ENCODE peak calls at places on chromosomes 13 and 19, in eight cellular contexts. I is stomach, K is K562, P is ovary, D is tibial nerve, B is transverse colon, L is SK-N-SH, E is HepG2. W is an unnamed sample. For H3K4me1 and H3K27me3, the result is how much of the 10 kb centered on the place peaks cover.

GRCh38 chr13:109680288-109680687 is 106.1 kb downstream of the IRS2 start:
- DNase-seq in I (no peak), K (no peak), P (no peak), D (no peak), B (no peak), L (no peak), E (no peak), W (no peak)

GRCh38 chr19:52734340-52734892 is 428 bp downstream of the ZNF611 start:
- DNase-seq in I (peak), K (no peak), P (peak), D (no peak), B (peak), L (peak), E (no peak), W (no peak)

GRCh38 chr13:45042539-45042938 is 53.2 kb downstream of the GPALPP1 start:
- DNase-seq in I (no peak), K (peak), P (no peak), D (no peak), B (no peak), L (no peak), E (no peak), W (no peak)

GRCh38 chr19:6066661-6067646 is 43.3 kb downstream of the RFX2 start:
- DNase-seq in I (peak), K (peak), P (peak), D (peak), B (peak), L (peak), E (peak), W (peak)

GRCh38 chr13:95509521-95510315 is 42.8 kb upstream of the CLDN10 start:
- DNase-seq in I (no peak), K (no peak), P (no peak), D (no peak), B (no peak), L (no peak), E (no peak), W (no peak)

GRCh38 chr13:48749699-48750473 is 96.2 kb downstream of the CYSLTR2 start:
- DNase-seq in I (peak), K (peak), P (peak), D (peak), B (peak), L (peak), E (peak), W (peak)

GRCh38 chr13:36166051-36166450 is 34.9 kb upstream of the DCLK1 start:
- DNase-seq in I (no peak), K (no peak), P (no peak), D (no peak), B (no peak), L (no peak), E (no peak), W (no peak)

GRCh38 chr13:30457306-30457891 is 8.3 kb downstream of the HMGB1 start:
- DNase-seq in I (no peak), K (no peak), P (no peak), D (no peak), B (no peak), L (no peak), E (no peak), W (no peak)

DNA sequence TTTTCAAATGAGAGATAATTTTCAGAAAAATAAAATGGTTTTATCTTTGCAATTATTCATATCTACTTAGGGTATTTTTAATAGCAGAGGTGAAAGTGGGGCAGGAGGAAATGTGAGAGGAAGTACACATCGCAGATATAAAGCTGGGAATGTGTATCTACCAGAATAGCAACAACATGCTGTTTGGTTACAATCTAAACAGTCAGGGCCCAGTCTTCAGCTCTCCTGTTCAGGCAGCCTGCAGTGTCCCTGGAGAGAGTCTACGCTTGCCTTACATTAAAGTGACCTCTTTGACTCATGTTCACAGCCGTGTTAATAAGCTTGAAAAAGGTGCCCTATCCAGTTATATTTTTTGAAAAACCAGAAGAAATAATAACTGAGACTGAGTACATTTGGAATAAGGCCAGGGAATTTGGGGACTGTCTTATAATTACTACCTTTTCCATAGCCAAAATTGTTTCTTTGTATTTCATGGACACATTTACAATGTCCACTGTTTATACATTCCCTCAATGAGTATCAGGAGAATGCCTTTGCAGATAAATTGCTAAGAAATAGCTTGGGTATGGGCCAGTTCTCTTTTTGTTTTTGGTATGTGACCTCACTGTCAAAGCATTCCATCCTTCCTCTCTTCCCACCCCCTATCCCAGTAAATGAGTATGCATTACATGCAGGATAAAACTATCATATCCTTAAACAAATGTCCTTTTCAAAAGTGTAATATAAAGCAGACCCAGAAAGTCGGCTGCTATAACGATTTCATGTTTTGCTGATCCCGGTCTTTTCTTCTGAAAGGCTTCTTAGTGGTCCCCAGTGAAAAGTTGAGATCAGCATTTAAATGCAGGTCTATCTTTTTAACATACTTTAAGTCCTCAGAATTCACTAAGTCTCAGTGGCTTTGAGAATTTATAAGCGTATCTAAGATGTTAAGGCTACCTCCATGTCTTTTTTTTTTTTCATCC is 82.6 kb downstream of the PCDH9 start:
- DNase-seq in I (no peak), K (peak), P (no peak), D (no peak), B (no peak), L (no peak), E (no peak), W (no peak)
- TF ChIP-seq EP300 in I (no peak), K (no peak), P (no peak), D (no peak), B (no peak), L (no peak), E (no peak), W (no peak)

GRCh38 chr13:97276862-97277269 is 54.7 kb downstream of the MBNL2 start:
- DNase-seq in I (no peak), K (no peak), P (no peak), D (no peak), B (no peak), L (no peak), E (no peak), W (no peak)

GRCh38 chr13:97273341-97273831 is 51.3 kb downstream of the MBNL2 start:
- DNase-seq in I (no peak), K (no peak), P (no peak), D (no peak), B (no peak), L (no peak), E (no peak), W (no peak)

GRCh38 chr13:97275265-97275664 is 53.1 kb downstream of the MBNL2 start:
- DNase-seq in I (no peak), K (no peak), P (no peak), D (no peak), B (no peak), L (no peak), E (peak), W (no peak)

GRCh38 chr13:97274782-97275252 is 52.7 kb downstream of the MBNL2 start:
- DNase-seq in I (no peak), K (no peak), P (no peak), D (no peak), B (no peak), L (no peak), E (peak), W (no peak)

GRCh38 chr13:97275775-97276501 is 53.8 kb downstream of the MBNL2 start:
- DNase-seq in I (no peak), K (no peak), P (no peak), D (no peak), B (no peak), L (no peak), E (no peak), W (no peak)
- H3K4me1 ChIP-seq in I (under half), K (under half), P (under half), D (half or more), B (half or more), L (half or more), E (half or more), W (half or more)

GRCh38 chr19:33062902-33063301 is 1.8 kb downstream of the RHPN2 start:
- DNase-seq in I (no peak), K (no peak), P (no peak), D (no peak), B (no peak), L (no peak), E (no peak), W (no peak)

GRCh38 chr19:33063356-33064116 is 1.2 kb downstream of the RHPN2 start:
- DNase-seq in I (peak), K (no peak), P (peak), D (no peak), B (peak), L (peak), E (no peak), W (no peak)

GRCh38 chr19:33064117-33064777 is 441 bp downstream of the RHPN2 start:
- DNase-seq in I (peak), K (peak), P (peak), D (no peak), B (peak), L (peak), E (no peak), W (no peak)

GRCh38 chr19:33066543-33066942 is 1.9 kb upstream of the RHPN2 start:
- DNase-seq in I (no peak), K (no peak), P (no peak), D (no peak), B (no peak), L (no peak), E (no peak), W (no peak)

GRCh38 chr19:33064778-33065550 is at the start of gene RHPN2:
- DNase-seq in I (peak), K (peak), P (peak), D (peak), B (peak), L (peak), E (peak), W (peak)
- H3K27me3 ChIP-seq in I (under half), K (under half), P (under half), D (under half), B (under half), L (under half), E (under half), W (under half)

DNA sequence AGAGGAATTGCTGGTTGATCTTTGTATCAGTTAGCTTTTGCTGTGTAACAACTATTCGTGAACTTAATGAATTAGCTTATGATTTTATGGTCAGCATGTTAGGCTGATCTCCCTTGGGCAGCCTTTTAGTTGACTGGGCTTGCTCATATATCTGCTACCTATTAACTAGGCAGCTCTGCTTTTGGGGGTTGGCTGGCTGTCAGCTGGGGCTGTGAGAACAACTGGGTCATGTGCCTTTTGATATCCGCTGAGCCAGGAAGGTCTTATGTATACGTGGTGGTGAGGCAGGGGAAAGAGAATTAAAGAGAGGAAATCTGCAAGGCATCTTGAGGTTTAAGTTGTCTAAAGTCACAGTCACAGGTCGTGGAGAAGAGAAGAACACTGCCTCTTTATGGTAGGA is 206.9 kb downstream of the LMO7 start:
- DNase-seq in I (no peak), K (no peak), P (no peak), D (no peak), B (no peak), L (no peak), E (no peak), W (no peak)
- TF ChIP-seq EP300 in I (no peak), K (no peak), P (no peak), D (no peak), B (no peak), L (no peak), E (no peak), W (no peak)

GRCh38 chr13:21739771-21740170 is 68.9 kb downstream of the FGF9 start:
- DNase-seq in I (no peak), K (no peak), P (no peak), D (no peak), B (no peak), L (no peak), E (no peak), W (no peak)
- H3K4me1 ChIP-seq in I (under half), K (under half), P (under half), D (under half), B (under half), L (under half), E (under half), W (under half)

DNA sequence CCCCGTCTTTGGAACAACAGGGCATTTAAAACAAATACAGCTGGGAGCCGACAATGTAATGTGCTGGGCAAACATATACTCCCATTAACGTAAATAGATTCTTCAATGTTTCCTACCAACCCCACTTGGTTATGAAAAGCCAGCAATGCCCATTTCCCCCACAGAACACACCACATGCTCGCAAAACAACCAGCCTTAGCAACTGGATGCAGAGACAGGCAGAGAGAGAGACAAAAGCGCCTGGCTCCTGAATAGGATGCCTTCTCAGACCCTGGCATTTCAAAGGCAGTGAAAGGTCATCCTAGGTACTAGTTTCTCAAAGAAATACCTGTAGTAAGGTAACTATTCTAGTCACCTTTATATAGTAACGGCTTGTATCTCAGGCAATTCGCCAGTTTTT is 462.9 kb downstream of the ITGBL1 start:
- DNase-seq in I (no peak), K (no peak), P (no peak), D (no peak), B (no peak), L (peak), E (no peak), W (no peak)
- H3K27me3 ChIP-seq in I (under half), K (under half), P (under half), D (half or more), B (half or more), L (under half), E (under half), W (half or more)

GRCh38 chr19:47794526-47794925 is 9.8 kb downstream of the TPRX1 start:
- DNase-seq in I (no peak), K (peak), P (no peak), D (no peak), B (no peak), L (no peak), E (no peak), W (no peak)

GRCh38 chr19:47786566-47786965 is 8.1 kb downstream of the SELENOW start:
- DNase-seq in I (no peak), K (no peak), P (no peak), D (no peak), B (no peak), L (no peak), E (no peak), W (no peak)

GRCh38 chr19:47792616-47793015 is 11.7 kb downstream of the TPRX1 start:
- DNase-seq in I (no peak), K (no peak), P (no peak), D (no peak), B (no peak), L (no peak), E (no peak), W (no peak)

DNA sequence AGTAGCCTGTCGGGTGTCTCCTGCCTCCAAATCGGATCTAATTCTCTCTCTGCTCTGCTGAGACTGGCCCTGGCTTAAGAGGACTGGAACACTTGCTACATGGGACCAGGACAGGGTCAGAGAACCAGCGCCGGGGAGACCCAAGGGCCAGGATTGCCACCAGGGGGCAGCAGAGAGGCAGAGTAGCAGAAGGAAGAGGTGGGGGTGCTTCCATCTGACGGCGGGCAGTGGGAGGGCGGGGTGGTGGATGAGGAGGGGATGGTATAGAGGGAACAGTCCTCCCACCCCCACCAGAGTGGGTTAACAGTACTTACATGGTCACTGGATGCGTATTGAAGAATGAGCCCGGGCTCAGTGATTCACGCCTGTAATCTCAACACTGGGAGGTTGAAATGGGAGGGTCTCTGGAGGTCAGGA is 11.9 kb downstream of the SELENOW start:
- DNase-seq in I (peak), K (peak), P (peak), D (peak), B (peak), L (peak), E (peak), W (peak)
- TF ChIP-seq EP300 in I (no peak), K (no peak), P (no peak), D (no peak), B (no peak), L (no peak), E (no peak), W (no peak)

W was measured in suprapubic skin.